ENCODE peak calls at places on chromosomes 13 and 19, in five cellular contexts. F is nephron progenitor cell, D is pancreas, Z is IMR-90, E is progenitor cell of endocrine pancreas. V is an unnamed sample.

GRCh38 chr13:112240076-112240475 is 136.1 kb upstream of the SPACA7 start:
- DNase-seq in Z (no peak), E (no peak), F (no peak), D (no peak), V (no peak)

GRCh38 chr19:35363001-35363590 is 4.8 kb downstream of the FFAR3 start:
- DNase-seq in Z (no peak), D (no peak), E (no peak), F (no peak), V (no peak)

GRCh38 chr19:7179917-7180306 is 110.4 kb downstream of the ZNF557 start:
- DNase-seq in E (no peak), F (no peak), Z (no peak), D (no peak), V (no peak)

GRCh38 chr19:6667114-6667627 is 2.8 kb downstream of the TNFSF14 start:
- DNase-seq in F (no peak), E (no peak), Z (no peak), D (no peak), V (peak)

GRCh38 chr19:18439025-18439909 is 1.3 kb upstream of the ISYNA1 start:
- DNase-seq in Z (peak), F (no peak), E (no peak), D (no peak), V (no peak)

GRCh38 chr13:99559560-99559959 is 58.3 kb downstream of the TM9SF2 start:
- DNase-seq in Z (no peak), E (no peak), D (no peak), F (no peak), V (no peak)

GRCh38 chr13:113927661-113928581 is 46.0 kb downstream of the C13orf46 start:
- DNase-seq in F (no peak), D (peak), E (no peak), Z (peak), V (no peak)

GRCh38 chr13:43805071-43805468 is 18.3 kb upstream of the ENOX1 start:
- DNase-seq in D (no peak), F (no peak), E (no peak), Z (peak), V (no peak)

GRCh38 chr13:84446972-84447700 is 564.9 kb upstream of the SLITRK1 start:
- DNase-seq in F (no peak), E (no peak), Z (no peak), D (no peak), V (no peak)

GRCh38 chr19:5850743-5851293 is 431 bp downstream of the FUT3 start:
- DNase-seq in D (peak), F (no peak), Z (peak), E (no peak), V (peak)

GRCh38 chr13:24834902-24835510 is 71.0 kb downstream of the RNF17 start:
- DNase-seq in F (no peak), D (no peak), Z (no peak), E (no peak), V (no peak)

GRCh38 chr19:459724-460511 is 915 bp downstream of the SHC2 start:
- DNase-seq in Z (peak), E (peak), D (peak), F (peak), V (peak)

GRCh38 chr13:106597190-106597589 is 29.3 kb upstream of the ARGLU1 start:
- DNase-seq in Z (no peak), D (no peak), F (no peak), E (no peak), V (no peak)

GRCh38 chr13:46172531-46172991 is 9.4 kb downstream of the LCP1 start:
- DNase-seq in D (no peak), Z (no peak), E (no peak), F (no peak), V (no peak)

GRCh38 chr13:43764349-43764748 is 22.4 kb downstream of the ENOX1 start:
- DNase-seq in F (no peak), Z (no peak), D (no peak), E (no peak), V (no peak)